ENCODE peak calls at places on chromosomes 5 and 9, in six cellular contexts. K, L, J, P, G and Q are unnamed samples.

GRCh38 chr5:109567374-109568044 is 122.2 kb upstream of the MAN2A1 start:
- DNase-seq in K (no peak), L (peak; percentile 17), J (no peak), P (peak; percentile 10), G (no peak), Q (no peak)

GRCh38 chr5:1136814-1137213 is 25.0 kb upstream of the SLC12A7 start:
- DNase-seq in K (no peak), L (no peak), J (no peak), P (no peak), G (no peak), Q (no peak)

GRCh38 chr9:120152295-120152694 is 427.7 kb downstream of the CDK5RAP2 start:
- DNase-seq in K (no peak), L (peak; percentile 22), J (no peak), P (no peak), G (peak; percentile 21), Q (no peak)

GRCh38 chr9:20981486-20981885 is 50.0 kb downstream of the HACD4 start:
- DNase-seq in K (no peak), L (no peak), J (no peak), P (no peak), G (no peak), Q (no peak)

GRCh38 chr5:21236896-21237830 is 1249.2 kb upstream of the CDH18 start:
- DNase-seq in K (no peak), L (no peak), J (no peak), P (no peak), G (no peak), Q (no peak)

GRCh38 chr5:124859027-124859426 is 112.6 kb upstream of the ZNF608 start:
- DNase-seq in K (no peak), L (no peak), J (no peak), P (no peak), G (no peak), Q (no peak)

GRCh38 chr5:179699640-179700298 is 1.0 kb downstream of the CANX start:
- DNase-seq in K (no peak), L (peak; percentile 55), J (no peak), P (peak; percentile 57), G (no peak), Q (no peak)

GRCh38 chr9:134666801-134667200 is 25.2 kb downstream of the COL5A1 start:
- DNase-seq in K (no peak), L (no peak), J (no peak), P (no peak), G (no peak), Q (no peak)

GRCh38 chr9:87342743-87343142 is 154.9 kb upstream of the DAPK1 start:
- DNase-seq in K (no peak), L (no peak), J (no peak), P (no peak), G (no peak), Q (no peak)

GRCh38 chr9:116262421-116262820 is 108.8 kb downstream of the PAPPA start:
- DNase-seq in K (no peak), L (no peak), J (no peak), P (no peak), G (no peak), Q (no peak)

GRCh38 chr5:6950250-6950649 is 237.0 kb downstream of the TENT4A start:
- DNase-seq in K (no peak), L (no peak), J (no peak), P (no peak), G (no peak), Q (no peak)

GRCh38 chr5:6449465-6450158 is 953 bp downstream of the UBE2QL1 start:
- DNase-seq in K (no peak), L (no peak), J (no peak), P (no peak), G (no peak), Q (no peak)

GRCh38 chr9:68780735-68781134 is 75.7 kb downstream of the PIP5K1B start:
- DNase-seq in K (no peak), L (no peak), J (no peak), P (peak; percentile 5), G (no peak), Q (no peak)

GRCh38 chr5:19676895-19677294 is 311.1 kb downstream of the CDH18 start:
- DNase-seq in K (no peak), L (no peak), J (no peak), P (no peak), G (no peak), Q (no peak)

GRCh38 chr5:134082264-134082992 is 32.1 kb upstream of the TCF7 start:
- DNase-seq in K (no peak), L (no peak), J (no peak), P (no peak), G (no peak), Q (no peak)

GRCh38 chr5:96572864-96573512 is 89.2 kb upstream of the CAST start:
- DNase-seq in K (no peak), L (no peak), J (no peak), P (no peak), G (no peak), Q (no peak)

GRCh38 chr5:21810737-21811316 is 1042.3 kb downstream of the CDH12 start:
- DNase-seq in K (no peak), L (peak; percentile 3), J (no peak), P (peak; percentile 8), G (no peak), Q (no peak)

GRCh38 chr5:74866653-74867162 is 521 bp upstream of the FAM169A start:
- DNase-seq in K (no peak), L (no peak), J (no peak), P (peak; percentile 89), G (no peak), Q (no peak)

GRCh38 chr5:82355921-82356454 is 77.8 kb upstream of the RPS23 start:
- DNase-seq in K (no peak), L (no peak), J (no peak), P (no peak), G (no peak), Q (no peak)

GRCh38 chr5:155276231-155276630 is 262.7 kb downstream of the KIF4B start:
- DNase-seq in K (no peak), L (no peak), J (no peak), P (no peak), G (no peak), Q (no peak)

DNA sequence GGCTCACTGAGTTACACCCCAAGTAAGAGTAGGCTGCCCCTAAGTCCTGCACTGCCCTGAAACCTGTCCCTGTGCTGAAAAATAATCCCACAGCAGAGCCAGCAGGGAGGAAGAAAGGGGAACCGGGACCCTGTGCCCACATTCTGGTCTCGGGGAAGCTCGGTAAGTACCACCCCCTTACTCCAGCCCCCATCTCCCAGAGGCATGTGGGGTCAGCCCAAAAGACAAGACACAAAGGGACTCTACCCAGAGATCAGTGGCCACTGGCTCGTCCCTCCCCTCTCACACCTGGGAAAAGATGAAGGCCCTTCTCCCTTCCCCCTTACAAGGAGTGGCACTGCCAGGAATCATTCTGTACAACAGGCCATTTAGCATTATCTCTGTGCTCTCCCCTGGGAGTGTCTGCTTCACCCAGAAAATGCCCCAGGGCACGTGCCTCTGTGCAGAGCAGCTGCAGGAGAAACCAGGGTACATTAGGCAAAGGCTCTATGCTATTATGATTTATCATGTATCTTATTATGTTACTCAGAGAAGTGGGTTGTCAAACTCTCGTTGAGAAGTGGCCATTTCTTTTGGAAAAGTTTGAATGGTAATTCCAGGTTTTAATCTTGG is 71.3 kb downstream of the NDFIP1 start:
- DNase-seq in K (no peak), L (no peak), J (no peak), P (no peak), G (no peak), Q (no peak)
- TF ChIP-seq POLR2AphosphoS5 in K (no peak), L (no peak), J (no peak), P (no peak), G (no peak), Q (no peak)

GRCh38 chr5:59065551-59065950 is 482.7 kb downstream of the RAB3C start:
- DNase-seq in K (no peak), L (no peak), J (no peak), P (no peak), G (no peak), Q (no peak)

GRCh38 chr5:59066367-59067163 is 483.7 kb downstream of the RAB3C start:
- DNase-seq in K (no peak), L (no peak), J (no peak), P (no peak), G (no peak), Q (no peak)

GRCh38 chr5:59069438-59070079 is 486.7 kb downstream of the RAB3C start:
- DNase-seq in K (no peak), L (no peak), J (no peak), P (peak; percentile 68), G (no peak), Q (no peak)

GRCh38 chr5:59071755-59072549 is 489.1 kb downstream of the RAB3C start:
- DNase-seq in K (no peak), L (no peak), J (no peak), P (peak; percentile 78), G (no peak), Q (no peak)

DNA sequence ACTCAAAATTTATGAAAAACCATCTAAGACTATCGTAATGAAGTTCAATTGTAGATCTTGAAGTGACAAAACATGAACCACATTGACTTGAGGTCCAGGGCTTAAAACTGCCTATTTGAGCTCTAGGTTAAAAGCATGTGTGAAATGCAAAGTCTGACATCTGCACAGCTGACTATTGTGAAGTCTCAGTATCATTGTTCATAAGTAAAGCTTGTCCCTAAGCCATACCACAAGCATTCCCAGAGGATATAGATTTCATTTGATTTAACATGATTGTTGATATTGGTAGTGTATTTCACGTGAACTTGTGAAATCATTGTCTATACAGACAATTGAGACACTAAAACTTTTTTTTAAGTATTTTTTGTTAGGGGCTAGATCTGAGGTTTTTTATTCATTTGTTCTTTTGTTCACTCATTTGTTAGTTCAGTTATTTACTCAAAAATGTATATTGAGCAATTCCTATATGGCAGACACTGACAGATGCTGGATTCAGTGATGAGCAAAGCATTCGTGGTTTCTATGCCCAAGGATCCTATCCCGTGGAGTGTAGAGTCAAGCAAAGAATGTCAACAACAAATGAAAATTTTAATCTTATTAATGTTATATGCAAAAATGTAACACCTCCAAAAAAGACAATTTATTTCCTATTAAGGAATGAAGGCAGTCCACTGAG is 485.2 kb downstream of the RAB3C start:
- DNase-seq in K (no peak), L (no peak), J (no peak), P (no peak), G (no peak), Q (no peak)
- TF ChIP-seq POLR2A in K (no peak), L (no peak), J (no peak), P (no peak), G (no peak), Q (no peak)

DNA sequence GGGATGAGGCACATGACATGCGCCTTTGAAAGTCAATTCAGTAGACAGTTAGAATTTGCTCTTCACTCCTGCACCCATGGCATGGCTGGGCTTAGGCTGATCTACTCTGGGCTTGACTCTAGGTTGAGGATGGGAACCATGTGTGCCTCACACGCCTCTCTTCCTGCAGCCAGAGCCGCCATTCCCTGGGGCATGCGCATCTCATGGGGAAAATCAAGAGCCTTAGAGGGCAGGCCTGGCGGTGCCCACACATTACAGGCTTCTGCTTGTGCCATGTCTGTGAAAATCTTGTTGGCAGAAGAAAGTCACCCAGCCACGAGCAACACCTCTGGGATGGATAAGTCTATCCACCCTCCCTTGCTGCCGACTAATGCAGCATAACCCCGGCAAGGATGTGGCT is 808.5 kb downstream of the CDH9 start:
- DNase-seq in K (no peak), L (no peak), J (no peak), P (no peak), G (no peak), Q (no peak)
- TF ChIP-seq TAF1 in K (no peak), L (no peak), J (no peak), P (no peak), G (no peak), Q (no peak)

DNA sequence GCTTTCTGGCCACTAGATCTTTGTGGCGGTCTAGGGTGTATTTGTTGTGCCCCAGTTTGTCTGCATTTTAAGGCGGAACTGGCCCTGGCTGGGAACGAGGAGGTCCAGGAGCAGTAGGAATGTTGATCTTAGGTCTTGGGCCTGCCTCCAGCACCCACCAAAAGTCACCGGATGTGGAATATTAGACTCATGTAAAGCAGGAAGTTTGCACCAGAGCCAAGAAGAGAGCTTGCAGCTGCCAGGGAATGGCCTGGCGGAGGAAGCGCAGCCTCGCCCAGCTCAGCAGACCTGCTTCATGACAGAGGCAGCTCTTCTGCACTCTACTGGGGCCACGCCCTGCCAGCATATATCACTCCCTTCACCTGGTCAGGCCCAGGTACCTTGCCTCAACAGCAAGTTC is 3.3 kb downstream of the GPX3 start:
- DNase-seq in K (no peak), L (peak; percentile 23), J (no peak), P (no peak), G (no peak), Q (no peak)
- TF ChIP-seq POLR2AphosphoS5 in K (peak; percentile 43), L (no peak), J (no peak), P (no peak), G (no peak), Q (no peak)